ENCODE peak calls at places on chromosomes 7 and 10, in four cellular contexts. One of them, this sample, is unnamed.
A peak's percentile ranks its signal among the peaks of the same experiment; 100 is the strongest.

GRCh38 chr10:101818958-101819633 is 852 bp upstream of the OGA start:
- DNase-seq in NCI-H1930: peak; percentile 63
- DNase-seq in NCI-H2171 treated with DMSO at 0.1 percent for 48 hours: no peak
- DNase-seq in GM12865: peak; percentile 73
- DNase-seq in this sample: peak; percentile 83

GRCh38 chr7:3438352-3438751 is 137.3 kb downstream of the SDK1 start:
- DNase-seq in NCI-H1930: no peak
- DNase-seq in NCI-H2171 treated with DMSO at 0.1 percent for 48 hours: no peak
- DNase-seq in GM12865: no peak
- DNase-seq in this sample: no peak

GRCh38 chr7:33379891-33380525 is 250.6 kb downstream of the BBS9 start:
- DNase-seq in NCI-H1930: no peak
- DNase-seq in NCI-H2171 treated with DMSO at 0.1 percent for 48 hours: peak; percentile 9
- DNase-seq in GM12865: no peak
- DNase-seq in this sample: peak; percentile 4

GRCh38 chr10:63110940-63111339 is 22.2 kb upstream of the NRBF2 start:
- DNase-seq in NCI-H1930: no peak
- DNase-seq in NCI-H2171 treated with DMSO at 0.1 percent for 48 hours: no peak
- DNase-seq in GM12865: no peak
- DNase-seq in this sample: no peak

GRCh38 chr10:26269754-26270153 is 53.2 kb downstream of the GAD2 start:
- DNase-seq in NCI-H1930: no peak
- DNase-seq in NCI-H2171 treated with DMSO at 0.1 percent for 48 hours: peak; percentile 39
- DNase-seq in GM12865: peak; percentile 27
- DNase-seq in this sample: peak; percentile 46

GRCh38 chr10:45235823-45236222 is 79.6 kb downstream of the OR13A1 start:
- DNase-seq in NCI-H1930: no peak
- DNase-seq in NCI-H2171 treated with DMSO at 0.1 percent for 48 hours: no peak
- DNase-seq in GM12865: no peak
- DNase-seq in this sample: no peak

GRCh38 chr7:159016591-159016990 is 128.1 kb downstream of the VIPR2 start:
- DNase-seq in NCI-H1930: no peak
- DNase-seq in NCI-H2171 treated with DMSO at 0.1 percent for 48 hours: no peak
- DNase-seq in GM12865: no peak
- DNase-seq in this sample: no peak

GRCh38 chr10:110279062-110279986 is 25.4 kb downstream of the SMNDC1 start:
- DNase-seq in NCI-H1930: no peak
- DNase-seq in NCI-H2171 treated with DMSO at 0.1 percent for 48 hours: peak; percentile 57
- DNase-seq in GM12865: peak; percentile 68
- DNase-seq in this sample: peak; percentile 70

GRCh38 chr7:101075646-101076045 is 9.6 kb upstream of the TRIM56 start:
- DNase-seq in NCI-H1930: no peak
- DNase-seq in NCI-H2171 treated with DMSO at 0.1 percent for 48 hours: no peak
- DNase-seq in GM12865: no peak
- DNase-seq in this sample: no peak

GRCh38 chr7:64559206-64559605 is 3.7 kb downstream of the ZNF680 start:
- DNase-seq in NCI-H1930: no peak
- DNase-seq in NCI-H2171 treated with DMSO at 0.1 percent for 48 hours: no peak
- DNase-seq in GM12865: no peak
- DNase-seq in this sample: no peak

GRCh38 chr10:28845009-28845682 is 167.8 kb downstream of the BAMBI start:
- DNase-seq in NCI-H1930: no peak
- DNase-seq in NCI-H2171 treated with DMSO at 0.1 percent for 48 hours: no peak
- DNase-seq in GM12865: no peak
- DNase-seq in this sample: no peak

GRCh38 chr10:18005781-18006456 is 54.2 kb downstream of the SLC39A12 start:
- DNase-seq in NCI-H1930: no peak
- DNase-seq in NCI-H2171 treated with DMSO at 0.1 percent for 48 hours: no peak
- DNase-seq in GM12865: no peak
- DNase-seq in this sample: no peak

GRCh38 chr7:27151945-27152815 is at the start of gene HOXA3:
- DNase-seq in NCI-H1930: no peak
- DNase-seq in NCI-H2171 treated with DMSO at 0.1 percent for 48 hours: no peak
- DNase-seq in GM12865: no peak
- DNase-seq in this sample: peak; percentile 90

GRCh38 chr10:31581741-31582323 is 262.8 kb downstream of the ZEB1 start:
- DNase-seq in NCI-H1930: no peak
- DNase-seq in NCI-H2171 treated with DMSO at 0.1 percent for 48 hours: no peak
- DNase-seq in GM12865: peak; percentile 78
- DNase-seq in this sample: no peak

GRCh38 chr7:81887098-81887497 is 117.3 kb upstream of the HGF start:
- DNase-seq in NCI-H1930: no peak
- DNase-seq in NCI-H2171 treated with DMSO at 0.1 percent for 48 hours: peak; percentile 73
- DNase-seq in GM12865: peak; percentile 63
- DNase-seq in this sample: peak; percentile 13

GRCh38 chr10:116763440-116763839 is 21.1 kb upstream of the HSPA12A start:
- DNase-seq in NCI-H1930: no peak
- DNase-seq in NCI-H2171 treated with DMSO at 0.1 percent for 48 hours: no peak
- DNase-seq in GM12865: no peak
- DNase-seq in this sample: no peak

GRCh38 chr7:135769403-135769802 is 20.8 kb upstream of the FAM180A start:
- DNase-seq in NCI-H1930: no peak
- DNase-seq in NCI-H2171 treated with DMSO at 0.1 percent for 48 hours: no peak
- DNase-seq in GM12865: no peak
- DNase-seq in this sample: no peak

GRCh38 chr7:42315631-42316030 is 78.6 kb upstream of the GLI3 start:
- DNase-seq in NCI-H1930: no peak
- DNase-seq in NCI-H2171 treated with DMSO at 0.1 percent for 48 hours: no peak
- DNase-seq in GM12865: no peak
- DNase-seq in this sample: no peak

GRCh38 chr10:80196270-80196949 is 8.9 kb downstream of the ANXA11 start:
- DNase-seq in NCI-H1930: no peak
- DNase-seq in NCI-H2171 treated with DMSO at 0.1 percent for 48 hours: peak; percentile 15
- DNase-seq in GM12865: peak; percentile 67
- DNase-seq in this sample: peak; percentile 82

GRCh38 chr7:78226059-78226658 is 427.6 kb downstream of the PHTF2 start:
- DNase-seq in NCI-H1930: peak; percentile 73
- DNase-seq in NCI-H2171 treated with DMSO at 0.1 percent for 48 hours: peak; percentile 39
- DNase-seq in GM12865: peak; percentile 50
- DNase-seq in this sample: peak; percentile 95

GRCh38 chr10:58457761-58458616 is 54.7 kb upstream of the BICC1 start:
- DNase-seq in NCI-H1930: no peak
- DNase-seq in NCI-H2171 treated with DMSO at 0.1 percent for 48 hours: no peak
- DNase-seq in GM12865: no peak
- DNase-seq in this sample: peak; percentile 6

GRCh38 chr10:34933676-34934075 is 118.6 kb upstream of the PARD3 start:
- DNase-seq in NCI-H1930: no peak
- DNase-seq in NCI-H2171 treated with DMSO at 0.1 percent for 48 hours: no peak
- DNase-seq in GM12865: no peak
- DNase-seq in this sample: no peak

GRCh38 chr10:34200355-34200901 is 614.7 kb downstream of the PARD3 start:
- DNase-seq in NCI-H1930: no peak
- DNase-seq in NCI-H2171 treated with DMSO at 0.1 percent for 48 hours: peak; percentile 68
- DNase-seq in GM12865: no peak
- DNase-seq in this sample: peak; percentile 75

GRCh38 chr10:42954776-42955492 is 121.9 kb upstream of the RET start:
- DNase-seq in NCI-H1930: no peak
- DNase-seq in NCI-H2171 treated with DMSO at 0.1 percent for 48 hours: no peak
- DNase-seq in GM12865: no peak
- DNase-seq in this sample: no peak

GRCh38 chr10:17200885-17201164 is 647 bp downstream of the TRDMT1 start:
- DNase-seq in NCI-H1930: no peak
- DNase-seq in NCI-H2171 treated with DMSO at 0.1 percent for 48 hours: no peak
- DNase-seq in GM12865: peak; percentile 9
- DNase-seq in this sample: no peak

GRCh38 chr10:124402273-124402672 is 16.4 kb downstream of the OAT start:
- DNase-seq in NCI-H1930: no peak
- DNase-seq in NCI-H2171 treated with DMSO at 0.1 percent for 48 hours: no peak
- DNase-seq in GM12865: no peak
- DNase-seq in this sample: no peak

GRCh38 chr10:123974406-123974805 is 82.8 kb upstream of the CPXM2 start:
- DNase-seq in NCI-H1930: no peak
- DNase-seq in NCI-H2171 treated with DMSO at 0.1 percent for 48 hours: no peak
- DNase-seq in GM12865: no peak
- DNase-seq in this sample: peak; percentile 3

GRCh38 chr10:71970869-71971268 is 6.7 kb downstream of the CHST3 start:
- DNase-seq in NCI-H1930: no peak
- DNase-seq in NCI-H2171 treated with DMSO at 0.1 percent for 48 hours: no peak
- DNase-seq in GM12865: no peak
- DNase-seq in this sample: no peak

GRCh38 chr7:139846297-139846696 is 17.2 kb downstream of the TBXAS1 start:
- DNase-seq in NCI-H1930: no peak
- DNase-seq in NCI-H2171 treated with DMSO at 0.1 percent for 48 hours: no peak
- DNase-seq in GM12865: no peak
- DNase-seq in this sample: no peak

GRCh38 chr10:80191589-80192270 is 13.6 kb downstream of the ANXA11 start:
- DNase-seq in NCI-H1930: no peak
- DNase-seq in NCI-H2171 treated with DMSO at 0.1 percent for 48 hours: peak; percentile 56
- DNase-seq in GM12865: no peak
- DNase-seq in this sample: no peak

GRCh38 chr7:73831656-73832579 is 1.1 kb downstream of the CLDN4 start:
- DNase-seq in NCI-H1930: no peak
- DNase-seq in NCI-H2171 treated with DMSO at 0.1 percent for 48 hours: peak; percentile 69
- DNase-seq in GM12865: no peak
- DNase-seq in this sample: peak; percentile 82

GRCh38 chr10:59624951-59625350 is 84.7 kb downstream of the SLC16A9 start:
- DNase-seq in NCI-H1930: no peak
- DNase-seq in NCI-H2171 treated with DMSO at 0.1 percent for 48 hours: no peak
- DNase-seq in GM12865: no peak
- DNase-seq in this sample: no peak

GRCh38 chr7:117666019-117666418 is 186.2 kb downstream of the CFTR start:
- DNase-seq in NCI-H1930: no peak
- DNase-seq in NCI-H2171 treated with DMSO at 0.1 percent for 48 hours: no peak
- DNase-seq in GM12865: no peak
- DNase-seq in this sample: peak; percentile 15

GRCh38 chr7:114874170-114874569 is 47.7 kb upstream of the MDFIC start:
- DNase-seq in NCI-H1930: no peak
- DNase-seq in NCI-H2171 treated with DMSO at 0.1 percent for 48 hours: no peak
- DNase-seq in GM12865: no peak
- DNase-seq in this sample: no peak

GRCh38 chr10:77451886-77452285 is 185.7 kb downstream of the KCNMA1 start:
- DNase-seq in NCI-H1930: no peak
- DNase-seq in NCI-H2171 treated with DMSO at 0.1 percent for 48 hours: no peak
- DNase-seq in GM12865: no peak
- DNase-seq in this sample: no peak

GRCh38 chr10:126663328-126663727 is 7.2 kb downstream of the C10orf90 start:
- DNase-seq in NCI-H1930: no peak
- DNase-seq in NCI-H2171 treated with DMSO at 0.1 percent for 48 hours: no peak
- DNase-seq in GM12865: no peak
- DNase-seq in this sample: no peak

GRCh38 chr10:96376483-96376882 is 17.7 kb upstream of the OPALIN start:
- DNase-seq in NCI-H1930: no peak
- DNase-seq in NCI-H2171 treated with DMSO at 0.1 percent for 48 hours: no peak
- DNase-seq in GM12865: peak; percentile 58
- DNase-seq in this sample: no peak

GRCh38 chr7:69880848-69881247 is 282.6 kb downstream of the AUTS2 start:
- DNase-seq in NCI-H1930: no peak
- DNase-seq in NCI-H2171 treated with DMSO at 0.1 percent for 48 hours: no peak
- DNase-seq in GM12865: no peak
- DNase-seq in this sample: peak; percentile 96

This sample was measured in NCI-H69.